ENCODE peak calls at places on chromosomes 1 and 21, in eight cellular contexts. One of them, this sample, is unnamed.

GRCh38 chr1:107767156-107767582 is 197.8 kb downstream of the VAV3 start:
- DNase-seq in EL: no peak
- DNase-seq in AG04450: no peak
- DNase-seq in PC-9: no peak
- DNase-seq in LHCN-M2: no peak
- DNase-seq in amygdala: no peak
- DNase-seq in psoas muscle: no peak
- DNase-seq in stimulated activated CD8-positive, alpha-beta memory T cell treated with anti-CD3 and anti-CD28 coated beads, Interleukin-4, amount 100 ng/mL, for 24 hours: no peak
- DNase-seq in this sample: no peak

GRCh38 chr1:95309031-95309459 is 75.0 kb downstream of the RWDD3 start:
- DNase-seq in EL: peak; percentile 18
- DNase-seq in AG04450: no peak
- DNase-seq in PC-9: no peak
- DNase-seq in LHCN-M2: peak; percentile 29
- DNase-seq in amygdala: no peak
- DNase-seq in psoas muscle: no peak
- DNase-seq in stimulated activated CD8-positive, alpha-beta memory T cell treated with anti-CD3 and anti-CD28 coated beads, Interleukin-4, amount 100 ng/mL, for 24 hours: no peak
- DNase-seq in this sample: peak; percentile 38

GRCh38 chr1:115641762-115642167 is at the start of gene VANGL1:
- DNase-seq in EL: peak; percentile 76
- DNase-seq in AG04450: no peak
- DNase-seq in PC-9: peak; percentile 68
- DNase-seq in LHCN-M2: peak; percentile 56
- DNase-seq in amygdala: no peak
- DNase-seq in psoas muscle: peak; percentile 79
- DNase-seq in stimulated activated CD8-positive, alpha-beta memory T cell treated with anti-CD3 and anti-CD28 coated beads, Interleukin-4, amount 100 ng/mL, for 24 hours: peak; percentile 22
- DNase-seq in this sample: peak; percentile 71

GRCh38 chr21:20790113-20790512 is 208.1 kb upstream of the NCAM2 start:
- DNase-seq in EL: no peak
- DNase-seq in AG04450: no peak
- DNase-seq in PC-9: no peak
- DNase-seq in LHCN-M2: no peak
- DNase-seq in amygdala: no peak
- DNase-seq in psoas muscle: no peak
- DNase-seq in stimulated activated CD8-positive, alpha-beta memory T cell treated with anti-CD3 and anti-CD28 coated beads, Interleukin-4, amount 100 ng/mL, for 24 hours: no peak
- DNase-seq in this sample: no peak

GRCh38 chr21:42016364-42016985 is 6.3 kb upstream of the ZBTB21 start:
- DNase-seq in EL: no peak
- DNase-seq in AG04450: no peak
- DNase-seq in PC-9: no peak
- DNase-seq in LHCN-M2: no peak
- DNase-seq in amygdala: no peak
- DNase-seq in psoas muscle: no peak
- DNase-seq in stimulated activated CD8-positive, alpha-beta memory T cell treated with anti-CD3 and anti-CD28 coated beads, Interleukin-4, amount 100 ng/mL, for 24 hours: no peak
- DNase-seq in this sample: no peak

GRCh38 chr1:115198938-115199337 is 109.6 kb upstream of the TSPAN2 start:
- DNase-seq in EL: peak; percentile 63
- DNase-seq in AG04450: no peak
- DNase-seq in PC-9: no peak
- DNase-seq in LHCN-M2: no peak
- DNase-seq in amygdala: no peak
- DNase-seq in psoas muscle: no peak
- DNase-seq in stimulated activated CD8-positive, alpha-beta memory T cell treated with anti-CD3 and anti-CD28 coated beads, Interleukin-4, amount 100 ng/mL, for 24 hours: no peak
- DNase-seq in this sample: peak; percentile 64

GRCh38 chr1:200131551-200132125 is 104.1 kb downstream of the NR5A2 start:
- DNase-seq in EL: peak; percentile 33
- DNase-seq in AG04450: no peak
- DNase-seq in PC-9: peak; percentile 17
- DNase-seq in LHCN-M2: peak; percentile 5
- DNase-seq in amygdala: no peak
- DNase-seq in psoas muscle: no peak
- DNase-seq in stimulated activated CD8-positive, alpha-beta memory T cell treated with anti-CD3 and anti-CD28 coated beads, Interleukin-4, amount 100 ng/mL, for 24 hours: no peak
- DNase-seq in this sample: no peak

GRCh38 chr1:166197141-166197540 is 30.3 kb upstream of the FAM78B start:
- DNase-seq in EL: no peak
- DNase-seq in AG04450: no peak
- DNase-seq in PC-9: no peak
- DNase-seq in LHCN-M2: no peak
- DNase-seq in amygdala: no peak
- DNase-seq in psoas muscle: no peak
- DNase-seq in stimulated activated CD8-positive, alpha-beta memory T cell treated with anti-CD3 and anti-CD28 coated beads, Interleukin-4, amount 100 ng/mL, for 24 hours: no peak
- DNase-seq in this sample: no peak

GRCh38 chr1:180425956-180426355 is 76.4 kb downstream of the ACBD6 start:
- DNase-seq in EL: no peak
- DNase-seq in AG04450: no peak
- DNase-seq in PC-9: no peak
- DNase-seq in LHCN-M2: no peak
- DNase-seq in amygdala: no peak
- DNase-seq in psoas muscle: no peak
- DNase-seq in stimulated activated CD8-positive, alpha-beta memory T cell treated with anti-CD3 and anti-CD28 coated beads, Interleukin-4, amount 100 ng/mL, for 24 hours: no peak
- DNase-seq in this sample: no peak

GRCh38 chr1:35599411-35599810 is 26.3 kb downstream of the TFAP2E start:
- DNase-seq in EL: no peak
- DNase-seq in AG04450: no peak
- DNase-seq in PC-9: no peak
- DNase-seq in LHCN-M2: no peak
- DNase-seq in amygdala: no peak
- DNase-seq in psoas muscle: no peak
- DNase-seq in stimulated activated CD8-positive, alpha-beta memory T cell treated with anti-CD3 and anti-CD28 coated beads, Interleukin-4, amount 100 ng/mL, for 24 hours: no peak
- DNase-seq in this sample: no peak

GRCh38 chr1:198601936-198602889 is 36.6 kb upstream of the PTPRC start:
- DNase-seq in EL: peak; percentile 59
- DNase-seq in AG04450: no peak
- DNase-seq in PC-9: no peak
- DNase-seq in LHCN-M2: peak; percentile 9
- DNase-seq in amygdala: no peak
- DNase-seq in psoas muscle: no peak
- DNase-seq in stimulated activated CD8-positive, alpha-beta memory T cell treated with anti-CD3 and anti-CD28 coated beads, Interleukin-4, amount 100 ng/mL, for 24 hours: no peak
- DNase-seq in this sample: no peak

GRCh38 chr1:213657879-213658278 is 329.9 kb upstream of the PROX1 start:
- DNase-seq in EL: no peak
- DNase-seq in AG04450: no peak
- DNase-seq in PC-9: no peak
- DNase-seq in LHCN-M2: no peak
- DNase-seq in amygdala: no peak
- DNase-seq in psoas muscle: no peak
- DNase-seq in stimulated activated CD8-positive, alpha-beta memory T cell treated with anti-CD3 and anti-CD28 coated beads, Interleukin-4, amount 100 ng/mL, for 24 hours: no peak
- DNase-seq in this sample: no peak

GRCh38 chr1:170511066-170511465 is 20.9 kb upstream of the GORAB start:
- DNase-seq in EL: no peak
- DNase-seq in AG04450: no peak
- DNase-seq in PC-9: no peak
- DNase-seq in LHCN-M2: no peak
- DNase-seq in amygdala: no peak
- DNase-seq in psoas muscle: no peak
- DNase-seq in stimulated activated CD8-positive, alpha-beta memory T cell treated with anti-CD3 and anti-CD28 coated beads, Interleukin-4, amount 100 ng/mL, for 24 hours: no peak
- DNase-seq in this sample: no peak

GRCh38 chr1:16082283-16083038 is 9.0 kb upstream of the FAM131C start:
- DNase-seq in EL: peak; percentile 64
- DNase-seq in AG04450: no peak
- DNase-seq in PC-9: peak; percentile 67
- DNase-seq in LHCN-M2: peak; percentile 52
- DNase-seq in amygdala: no peak
- DNase-seq in psoas muscle: peak; percentile 58
- DNase-seq in stimulated activated CD8-positive, alpha-beta memory T cell treated with anti-CD3 and anti-CD28 coated beads, Interleukin-4, amount 100 ng/mL, for 24 hours: peak; percentile 44
- DNase-seq in this sample: peak; percentile 78

GRCh38 chr1:32199717-32200072 is 700 bp upstream of the CCDC28B start:
- DNase-seq in EL: no peak
- DNase-seq in AG04450: no peak
- DNase-seq in PC-9: no peak
- DNase-seq in LHCN-M2: no peak
- DNase-seq in amygdala: no peak
- DNase-seq in psoas muscle: peak; percentile 82
- DNase-seq in stimulated activated CD8-positive, alpha-beta memory T cell treated with anti-CD3 and anti-CD28 coated beads, Interleukin-4, amount 100 ng/mL, for 24 hours: no peak
- DNase-seq in this sample: peak; percentile 78

GRCh38 chr1:166156674-166157073 is 10.1 kb downstream of the FAM78B start:
- DNase-seq in EL: no peak
- DNase-seq in AG04450: no peak
- DNase-seq in PC-9: no peak
- DNase-seq in LHCN-M2: no peak
- DNase-seq in amygdala: no peak
- DNase-seq in psoas muscle: no peak
- DNase-seq in stimulated activated CD8-positive, alpha-beta memory T cell treated with anti-CD3 and anti-CD28 coated beads, Interleukin-4, amount 100 ng/mL, for 24 hours: no peak
- DNase-seq in this sample: no peak

GRCh38 chr1:51506537-51506936 is 12.5 kb downstream of the EPS15 start:
- DNase-seq in EL: peak; percentile 68
- DNase-seq in AG04450: peak; percentile 46
- DNase-seq in PC-9: no peak
- DNase-seq in LHCN-M2: peak; percentile 85
- DNase-seq in amygdala: no peak
- DNase-seq in psoas muscle: no peak
- DNase-seq in stimulated activated CD8-positive, alpha-beta memory T cell treated with anti-CD3 and anti-CD28 coated beads, Interleukin-4, amount 100 ng/mL, for 24 hours: no peak
- DNase-seq in this sample: peak; percentile 26